ENCODE peak calls at places on chromosomes 2 and 18, in four cellular contexts. Z is pulmonary artery endothelial cell, S is GM03348, C is GM10248. Q is an unnamed sample.

GRCh38 chr2:230935132-230935435 is 10.0 kb upstream of the GPR55 start:
- DNase-seq in Z (no peak), S (no peak), C (no peak), Q (no peak)

GRCh38 chr2:23502096-23502495 is 117.1 kb downstream of the KLHL29 start:
- DNase-seq in Z (no peak), S (no peak), C (no peak), Q (no peak)

GRCh38 chr2:206054952-206055351 is 31.0 kb downstream of the INO80D start:
- DNase-seq in Z (no peak), S (no peak), C (no peak), Q (no peak)

GRCh38 chr2:156687715-156688114 is 251.5 kb downstream of the GPD2 start:
- DNase-seq in Z (no peak), S (no peak), C (no peak), Q (no peak)

GRCh38 chr2:205930209-205930608 is 155.8 kb downstream of the INO80D start:
- DNase-seq in S (no peak), Z (peak; percentile 63), C (no peak), Q (no peak)

GRCh38 chr2:217189747-217190146 is 329.9 kb upstream of the TNP1 start:
- DNase-seq in Z (no peak), C (no peak), S (no peak), Q (no peak)

GRCh38 chr2:98691307-98691706 is 39.6 kb downstream of the MGAT4A start:
- DNase-seq in Z (peak; percentile 75), C (no peak), S (no peak), Q (no peak)

GRCh38 chr2:241702155-241702404 is 241 bp downstream of the ING5 start:
- DNase-seq in S (no peak), C (peak; percentile 91), Z (no peak), Q (peak; percentile 80)

GRCh38 chr2:237466266-237466665 is 20.8 kb upstream of the MLPH start:
- DNase-seq in Z (no peak), S (no peak), C (no peak), Q (no peak)

GRCh38 chr2:181632733-181633401 is 24.0 kb downstream of the CERKL start:
- DNase-seq in S (no peak), C (no peak), Z (no peak), Q (no peak)

GRCh38 chr2:227473019-227473461 is 1.1 kb downstream of the AGFG1 start:
- DNase-seq in C (no peak), S (no peak), Z (no peak), Q (no peak)

GRCh38 chr2:207470700-207471070 is 59.1 kb upstream of the CREB1 start:
- DNase-seq in C (no peak), S (no peak), Z (no peak), Q (no peak)

GRCh38 chr2:237235383-237236095 is 149.8 kb downstream of the COPS8 start:
- DNase-seq in Z (no peak), S (peak; percentile 59), C (no peak), Q (no peak)

GRCh38 chr18:274313-274712 is 6.5 kb upstream of the THOC1 start:
- DNase-seq in Z (no peak), C (no peak), S (no peak), Q (no peak)

GRCh38 chr18:44848931-44849330 is 168.2 kb downstream of the SETBP1 start:
- DNase-seq in C (no peak), S (no peak), Z (no peak), Q (no peak)

GRCh38 chr2:101342625-101343008 is 34.1 kb upstream of the RNF149 start:
- DNase-seq in S (no peak), Z (no peak), C (no peak), Q (no peak)

GRCh38 chr2:99615247-99615771 is 125.5 kb upstream of the REV1 start:
- DNase-seq in Z (no peak), S (peak; percentile 44), C (no peak), Q (no peak)

GRCh38 chr2:202122975-202123765 is 50.1 kb downstream of the KIAA2012 start:
- DNase-seq in S (no peak), Z (no peak), C (no peak), Q (no peak)

GRCh38 chr2:24147364-24147763 is 24.1 kb downstream of the FAM228B start:
- DNase-seq in Z (no peak), C (no peak), S (no peak), Q (no peak)

GRCh38 chr18:23094411-23095165 is 40.7 kb upstream of the CABLES1 start:
- DNase-seq in Z (no peak), C (no peak), S (no peak), Q (no peak)

GRCh38 chr18:4400911-4401310 is 54.2 kb downstream of the DLGAP1 start:
- DNase-seq in C (no peak), Z (no peak), S (no peak), Q (no peak)

GRCh38 chr18:48391863-48392262 is 17.3 kb downstream of the ZBTB7C start:
- DNase-seq in S (no peak), Z (no peak), C (no peak), Q (no peak)

GRCh38 chr2:165494568-165494967 is 25.1 kb downstream of the CSRNP3 start:
- DNase-seq in C (no peak), S (no peak), Z (no peak), Q (no peak)

GRCh38 chr2:179636995-179637394 is 224.4 kb downstream of the ZNF385B start:
- DNase-seq in S (no peak), Z (no peak), C (no peak), Q (no peak)

GRCh38 chr2:226124548-226125011 is 675.0 kb downstream of the IRS1 start:
- DNase-seq in S (no peak), Z (no peak), C (no peak), Q (no peak)

GRCh38 chr2:46014911-46015654 is 282.1 kb upstream of the EPAS1 start:
- DNase-seq in C (no peak), Z (peak; percentile 76), S (no peak), Q (peak; percentile 49)

GRCh38 chr18:63208676-63209075 is 110.9 kb downstream of the BCL2 start:
- DNase-seq in C (no peak), Z (no peak), S (no peak), Q (no peak)

GRCh38 chr2:36750101-36750500 is 53.6 kb downstream of the VIT start:
- DNase-seq in C (no peak), Z (no peak), S (no peak), Q (no peak)

GRCh38 chr2:145025382-145025781 is 505.5 kb upstream of the ZEB2 start:
- DNase-seq in S (no peak), C (no peak), Z (no peak), Q (no peak)

GRCh38 chr2:163554864-163555263 is 180.9 kb downstream of the FIGN start:
- DNase-seq in C (no peak), Z (no peak), S (peak; percentile 10), Q (no peak)

GRCh38 chr2:186687774-186688173 is 6.1 kb upstream of the FAM171B start:
- DNase-seq in C (no peak), S (no peak), Z (no peak), Q (no peak)

GRCh38 chr2:120869036-120869435 is 133.4 kb downstream of the GLI2 start:
- DNase-seq in S (no peak), Z (no peak), C (no peak), Q (no peak)

Q was measured in hepatic stellate cell.